ENCODE peak calls at places on chromosomes 13 and 19, in four cellular contexts. Z, K, B and T are unnamed samples.

GRCh38 chr13:29959086-29959485 is 108.7 kb upstream of the UBL3 start:
- DNase-seq in B (no peak), K (no peak), Z (no peak), T (no peak)

GRCh38 chr19:35037716-35038622 is 3.6 kb upstream of the HPN start:
- DNase-seq in B (no peak), Z (no peak), K (peak), T (no peak)

GRCh38 chr13:97539651-97540230 is 105.8 kb downstream of the RAP2A start:
- DNase-seq in K (peak), B (no peak), Z (no peak), T (no peak)

GRCh38 chr13:75766636-75767035 is 130.5 kb downstream of the LMO7 start:
- DNase-seq in K (no peak), Z (no peak), B (no peak), T (no peak)

GRCh38 chr19:41917676-41918075 is 10.6 kb downstream of the ERFL start:
- DNase-seq in K (no peak), B (no peak), Z (no peak), T (no peak)

GRCh38 chr13:33799950-33800592 is 17.9 kb upstream of the RFC3 start:
- DNase-seq in Z (peak), B (peak), K (peak), T (peak)

GRCh38 chr13:23754506-23754905 is 134.7 kb downstream of the MIPEP start:
- DNase-seq in Z (no peak), K (no peak), B (no peak), T (no peak)

GRCh38 chr19:38049105-38049649 is 142.2 kb downstream of the SIPA1L3 start:
- DNase-seq in K (no peak), B (no peak), Z (no peak), T (peak)

GRCh38 chr19:55179570-55180484 is at the start of gene SYT5:
- DNase-seq in Z (no peak), B (no peak), K (no peak), T (peak)

GRCh38 chr13:48410199-48410598 is 2.7 kb downstream of the LPAR6 start:
- DNase-seq in K (peak), B (no peak), Z (no peak), T (no peak)

GRCh38 chr19:1884719-1885334 is 469 bp downstream of the ABHD17A start:
- DNase-seq in K (no peak), Z (no peak), B (no peak), T (no peak)
- TF ChIP-seq MAX in K (no peak), Z (no peak), B (no peak), T (no peak)

GRCh38 chr19:4815426-4816387 is 15.8 kb downstream of the TICAM1 start:
- DNase-seq in B (peak), Z (peak), K (peak), T (peak)
- TF ChIP-seq POLR2A in B (no peak), Z (no peak), K (no peak), T (peak)

DNA sequence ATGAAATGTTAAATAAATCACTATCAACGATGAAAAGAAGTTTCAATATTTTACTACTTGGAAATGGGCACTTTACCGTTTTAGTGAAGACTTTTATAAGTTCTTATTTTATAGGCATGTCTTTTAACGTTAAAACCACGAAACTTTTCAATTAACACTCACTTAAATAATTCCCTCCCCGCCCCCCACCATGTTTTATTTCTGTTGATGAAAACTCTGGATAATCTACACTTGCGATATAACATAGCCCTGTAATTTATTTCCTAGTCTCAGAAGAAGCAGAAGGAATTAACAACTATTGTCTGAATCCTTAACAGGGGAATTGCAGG is 343 bp upstream of the ZNF285 start:
- DNase-seq in Z (no peak), B (no peak), K (no peak), T (no peak)
- TF ChIP-seq CTCF in Z (no peak), B (no peak), K (no peak), T (no peak)

GRCh38 chr13:35784286-35784951 is 307.9 kb upstream of the MAB21L1 start:
- DNase-seq in K (no peak), B (no peak), Z (no peak), T (no peak)
- TF ChIP-seq MAX in K (no peak), B (no peak), Z (no peak), T (no peak)

GRCh38 chr19:6737873-6738725 is 719 bp upstream of the GPR108 start:
- DNase-seq in Z (no peak), K (peak), B (peak), T (peak)

GRCh38 chr19:6736917-6737283 is 480 bp downstream of the GPR108 start:
- DNase-seq in K (no peak), B (no peak), Z (no peak), T (no peak)

GRCh38 chr19:6735181-6735891 is 2.0 kb downstream of the GPR108 start:
- DNase-seq in Z (no peak), K (peak), B (no peak), T (no peak)

GRCh38 chr19:6737284-6737872 is at the start of gene GPR108:
- DNase-seq in Z (peak), B (peak), K (peak), T (peak)

DNA sequence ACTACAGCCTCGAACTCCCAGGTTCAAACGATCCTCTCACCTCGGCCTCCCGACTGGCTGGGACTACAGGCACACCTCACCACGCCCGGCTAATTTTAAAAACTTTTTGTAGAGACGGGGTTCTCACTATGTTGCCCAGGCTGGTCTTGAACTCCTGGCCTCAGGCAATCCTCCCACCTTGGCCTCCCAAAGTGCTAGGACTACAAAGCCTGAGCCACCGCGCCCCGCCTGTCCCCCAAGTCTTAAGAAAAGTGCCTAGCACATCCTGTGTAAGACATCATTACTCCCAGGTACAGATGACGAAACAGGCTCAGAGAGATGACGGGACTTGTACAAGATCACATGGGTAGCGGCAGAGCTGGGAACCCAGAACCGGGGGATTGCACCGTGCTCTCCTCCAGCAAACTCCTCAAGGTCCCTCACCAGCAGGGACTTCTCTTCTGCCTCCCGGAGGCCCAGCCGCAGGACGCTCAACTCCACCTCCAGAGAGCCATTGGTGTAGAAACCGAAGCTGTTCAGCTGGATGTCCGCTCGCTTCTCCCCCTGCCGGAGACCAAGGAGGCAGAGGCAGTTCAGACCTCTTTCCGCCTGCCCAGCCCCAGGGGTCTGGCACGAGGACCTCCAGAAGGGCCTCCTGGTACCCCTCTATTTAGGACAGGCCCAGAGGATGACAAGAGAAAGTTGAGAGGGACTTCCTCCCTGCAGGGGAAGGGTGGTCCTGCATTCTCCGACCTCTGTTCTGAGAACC is 1.0 kb downstream of the GPR108 start:
- DNase-seq in B (peak), K (peak), Z (peak), T (peak)
- TF ChIP-seq POLR2A in B (peak), K (no peak), Z (peak), T (peak)